ENCODE peak calls at places on chromosome 1, in eight cellular contexts. One of them, this sample, is unnamed.

GRCh38 chr1:54054438-54054749 is 986 bp downstream of the TCEANC2 start:
- DNase-seq in adipocyte: no peak
- DNase-seq in stimulated activated naive CD8-positive, alpha-beta T cell treated with anti-CD3 and anti-CD28 coated beads, Interleukin-15, Interleukin-2, amounts not matched to agents 100 U/mL and 50 U/mL, for 24 hours: no peak
- DNase-seq in HEK293T: no peak
- DNase-seq in brain microvascular endothelial cell: no peak
- DNase-seq in activated gamma-delta T cell treated with anti-CD3 and anti-CD28 coated beads, Interleukin-2, amount 50 U/mL, for 16 hours: no peak
- DNase-seq in transverse colon: no peak
- DNase-seq in cardiac septum: no peak
- DNase-seq in this sample: no peak

GRCh38 chr1:192589813-192590212 is 14.2 kb downstream of the RGS1 start:
- DNase-seq in adipocyte: peak
- DNase-seq in stimulated activated naive CD8-positive, alpha-beta T cell treated with anti-CD3 and anti-CD28 coated beads, Interleukin-15, Interleukin-2, amounts not matched to agents 100 U/mL and 50 U/mL, for 24 hours: no peak
- DNase-seq in HEK293T: no peak
- DNase-seq in brain microvascular endothelial cell: no peak
- DNase-seq in activated gamma-delta T cell treated with anti-CD3 and anti-CD28 coated beads, Interleukin-2, amount 50 U/mL, for 16 hours: no peak
- DNase-seq in transverse colon: no peak
- DNase-seq in cardiac septum: no peak
- DNase-seq in this sample: no peak

GRCh38 chr1:183697814-183698590 is 44.9 kb upstream of the APOBEC4 start:
- DNase-seq in adipocyte: no peak
- DNase-seq in stimulated activated naive CD8-positive, alpha-beta T cell treated with anti-CD3 and anti-CD28 coated beads, Interleukin-15, Interleukin-2, amounts not matched to agents 100 U/mL and 50 U/mL, for 24 hours: no peak
- DNase-seq in HEK293T: no peak
- DNase-seq in brain microvascular endothelial cell: no peak
- DNase-seq in activated gamma-delta T cell treated with anti-CD3 and anti-CD28 coated beads, Interleukin-2, amount 50 U/mL, for 16 hours: no peak
- DNase-seq in transverse colon: no peak
- DNase-seq in cardiac septum: no peak
- DNase-seq in this sample: no peak

GRCh38 chr1:91374086-91374485 is 30.6 kb downstream of the HFM1 start:
- DNase-seq in adipocyte: no peak
- DNase-seq in stimulated activated naive CD8-positive, alpha-beta T cell treated with anti-CD3 and anti-CD28 coated beads, Interleukin-15, Interleukin-2, amounts not matched to agents 100 U/mL and 50 U/mL, for 24 hours: no peak
- DNase-seq in HEK293T: no peak
- DNase-seq in brain microvascular endothelial cell: no peak
- DNase-seq in activated gamma-delta T cell treated with anti-CD3 and anti-CD28 coated beads, Interleukin-2, amount 50 U/mL, for 16 hours: no peak
- DNase-seq in transverse colon: no peak
- DNase-seq in cardiac septum: no peak
- DNase-seq in this sample: no peak

GRCh38 chr1:175841613-175842234 is 98.3 kb upstream of the TNR start:
- DNase-seq in adipocyte: no peak
- DNase-seq in stimulated activated naive CD8-positive, alpha-beta T cell treated with anti-CD3 and anti-CD28 coated beads, Interleukin-15, Interleukin-2, amounts not matched to agents 100 U/mL and 50 U/mL, for 24 hours: no peak
- DNase-seq in HEK293T: no peak
- DNase-seq in brain microvascular endothelial cell: no peak
- DNase-seq in activated gamma-delta T cell treated with anti-CD3 and anti-CD28 coated beads, Interleukin-2, amount 50 U/mL, for 16 hours: no peak
- DNase-seq in transverse colon: no peak
- DNase-seq in cardiac septum: no peak
- DNase-seq in this sample: no peak

GRCh38 chr1:116764466-116764896 is 10.3 kb downstream of the CD2 start:
- DNase-seq in adipocyte: no peak
- DNase-seq in stimulated activated naive CD8-positive, alpha-beta T cell treated with anti-CD3 and anti-CD28 coated beads, Interleukin-15, Interleukin-2, amounts not matched to agents 100 U/mL and 50 U/mL, for 24 hours: peak
- DNase-seq in HEK293T: no peak
- DNase-seq in brain microvascular endothelial cell: no peak
- DNase-seq in activated gamma-delta T cell treated with anti-CD3 and anti-CD28 coated beads, Interleukin-2, amount 50 U/mL, for 16 hours: no peak
- DNase-seq in transverse colon: no peak
- DNase-seq in cardiac septum: no peak
- DNase-seq in this sample: no peak

GRCh38 chr1:55375617-55376258 is 160.6 kb upstream of the USP24 start:
- DNase-seq in adipocyte: peak
- DNase-seq in stimulated activated naive CD8-positive, alpha-beta T cell treated with anti-CD3 and anti-CD28 coated beads, Interleukin-15, Interleukin-2, amounts not matched to agents 100 U/mL and 50 U/mL, for 24 hours: peak
- DNase-seq in HEK293T: peak
- DNase-seq in brain microvascular endothelial cell: no peak
- DNase-seq in activated gamma-delta T cell treated with anti-CD3 and anti-CD28 coated beads, Interleukin-2, amount 50 U/mL, for 16 hours: no peak
- DNase-seq in transverse colon: peak
- DNase-seq in cardiac septum: no peak
- DNase-seq in this sample: peak

GRCh38 chr1:98794196-98794886 is 132.8 kb downstream of the SNX7 start:
- DNase-seq in adipocyte: peak
- DNase-seq in stimulated activated naive CD8-positive, alpha-beta T cell treated with anti-CD3 and anti-CD28 coated beads, Interleukin-15, Interleukin-2, amounts not matched to agents 100 U/mL and 50 U/mL, for 24 hours: peak
- DNase-seq in HEK293T: peak
- DNase-seq in brain microvascular endothelial cell: peak
- DNase-seq in activated gamma-delta T cell treated with anti-CD3 and anti-CD28 coated beads, Interleukin-2, amount 50 U/mL, for 16 hours: peak
- DNase-seq in transverse colon: peak
- DNase-seq in cardiac septum: no peak
- DNase-seq in this sample: peak

GRCh38 chr1:210143465-210144062 is 89.0 kb upstream of the SERTAD4 start:
- DNase-seq in adipocyte: peak
- DNase-seq in stimulated activated naive CD8-positive, alpha-beta T cell treated with anti-CD3 and anti-CD28 coated beads, Interleukin-15, Interleukin-2, amounts not matched to agents 100 U/mL and 50 U/mL, for 24 hours: peak
- DNase-seq in HEK293T: peak
- DNase-seq in brain microvascular endothelial cell: peak
- DNase-seq in activated gamma-delta T cell treated with anti-CD3 and anti-CD28 coated beads, Interleukin-2, amount 50 U/mL, for 16 hours: peak
- DNase-seq in transverse colon: peak
- DNase-seq in cardiac septum: no peak
- DNase-seq in this sample: peak

GRCh38 chr1:5198328-5198727 is 543.9 kb downstream of the AJAP1 start:
- DNase-seq in adipocyte: no peak
- DNase-seq in stimulated activated naive CD8-positive, alpha-beta T cell treated with anti-CD3 and anti-CD28 coated beads, Interleukin-15, Interleukin-2, amounts not matched to agents 100 U/mL and 50 U/mL, for 24 hours: no peak
- DNase-seq in HEK293T: no peak
- DNase-seq in brain microvascular endothelial cell: no peak
- DNase-seq in activated gamma-delta T cell treated with anti-CD3 and anti-CD28 coated beads, Interleukin-2, amount 50 U/mL, for 16 hours: no peak
- DNase-seq in transverse colon: no peak
- DNase-seq in cardiac septum: no peak
- DNase-seq in this sample: no peak

GRCh38 chr1:75243124-75243523 is 108.9 kb downstream of the LHX8 start:
- DNase-seq in adipocyte: no peak
- DNase-seq in stimulated activated naive CD8-positive, alpha-beta T cell treated with anti-CD3 and anti-CD28 coated beads, Interleukin-15, Interleukin-2, amounts not matched to agents 100 U/mL and 50 U/mL, for 24 hours: no peak
- DNase-seq in HEK293T: no peak
- DNase-seq in brain microvascular endothelial cell: no peak
- DNase-seq in activated gamma-delta T cell treated with anti-CD3 and anti-CD28 coated beads, Interleukin-2, amount 50 U/mL, for 16 hours: no peak
- DNase-seq in transverse colon: no peak
- DNase-seq in cardiac septum: no peak
- DNase-seq in this sample: no peak

GRCh38 chr1:151819951-151820623 is 11.5 kb downstream of the RORC start:
- DNase-seq in adipocyte: no peak
- DNase-seq in stimulated activated naive CD8-positive, alpha-beta T cell treated with anti-CD3 and anti-CD28 coated beads, Interleukin-15, Interleukin-2, amounts not matched to agents 100 U/mL and 50 U/mL, for 24 hours: no peak
- DNase-seq in HEK293T: no peak
- DNase-seq in brain microvascular endothelial cell: no peak
- DNase-seq in activated gamma-delta T cell treated with anti-CD3 and anti-CD28 coated beads, Interleukin-2, amount 50 U/mL, for 16 hours: no peak
- DNase-seq in transverse colon: no peak
- DNase-seq in cardiac septum: no peak
- DNase-seq in this sample: no peak

GRCh38 chr1:114607223-114607622 is 25.8 kb upstream of the BCAS2 start:
- DNase-seq in adipocyte: no peak
- DNase-seq in stimulated activated naive CD8-positive, alpha-beta T cell treated with anti-CD3 and anti-CD28 coated beads, Interleukin-15, Interleukin-2, amounts not matched to agents 100 U/mL and 50 U/mL, for 24 hours: no peak
- DNase-seq in HEK293T: no peak
- DNase-seq in brain microvascular endothelial cell: no peak
- DNase-seq in activated gamma-delta T cell treated with anti-CD3 and anti-CD28 coated beads, Interleukin-2, amount 50 U/mL, for 16 hours: no peak
- DNase-seq in transverse colon: no peak
- DNase-seq in cardiac septum: no peak
- DNase-seq in this sample: no peak